ENCODE peak calls at places on chromosomes 5 and 9, in eight cellular contexts. O, I, L, Z, X, T, G and R are unnamed samples.
A peak's percentile ranks its signal among the peaks of the same experiment; 100 is the strongest.

GRCh38 chr5:149636861-149637246 is 55.6 kb downstream of the ARHGEF37 start:
- DNase-seq in O (no peak), I (no peak), L (peak; percentile 87), Z (no peak), X (peak; percentile 90), T (no peak), G (peak; percentile 52), R (peak; percentile 77)

GRCh38 chr9:131732636-131733340 is 7.1 kb downstream of the RAPGEF1 start:
- DNase-seq in O (no peak), I (no peak), L (no peak), Z (no peak), X (no peak), T (no peak), G (no peak), R (peak; percentile 37)

GRCh38 chr9:93468763-93469456 is 15.5 kb upstream of the FAM120AOS start:
- DNase-seq in O (no peak), I (no peak), L (no peak), Z (no peak), X (peak; percentile 71), T (no peak), G (peak; percentile 29), R (no peak)

GRCh38 chr5:126651013-126651577 is 50.3 kb downstream of the PHAX start:
- DNase-seq in O (no peak), I (no peak), L (no peak), Z (no peak), X (no peak), T (no peak), G (no peak), R (no peak)

GRCh38 chr9:30075451-30076199 is 2308.8 kb upstream of the ACO1 start:
- DNase-seq in O (no peak), I (no peak), L (no peak), Z (no peak), X (no peak), T (no peak), G (no peak), R (peak; percentile 4)

GRCh38 chr9:126663661-126664072 is 49.9 kb downstream of the LMX1B start:
- DNase-seq in O (peak; percentile 38), I (no peak), L (peak; percentile 60), Z (no peak), X (no peak), T (no peak), G (no peak), R (peak; percentile 32)

GRCh38 chr9:12739014-12739413 is 35.8 kb upstream of the LURAP1L start:
- DNase-seq in O (no peak), I (no peak), L (no peak), Z (no peak), X (no peak), T (no peak), G (peak; percentile 63), R (no peak)

GRCh38 chr9:82604947-82605656 is 457.8 kb downstream of the RASEF start:
- DNase-seq in O (no peak), I (peak; percentile 25), L (no peak), Z (no peak), X (no peak), T (no peak), G (peak; percentile 56), R (no peak)

GRCh38 chr5:150376799-150377771 is 19.6 kb downstream of the TCOF1 start:
- DNase-seq in O (no peak), I (no peak), L (no peak), Z (no peak), X (no peak), T (no peak), G (peak; percentile 62), R (no peak)

GRCh38 chr9:70120834-70121510 is 77.3 kb downstream of the MAMDC2 start:
- DNase-seq in O (peak; percentile 84), I (peak; percentile 54), L (peak; percentile 66), Z (peak; percentile 85), X (peak; percentile 30), T (peak; percentile 67), G (peak; percentile 99), R (peak; percentile 25)

GRCh38 chr9:6896562-6896961 is 138.8 kb downstream of the KDM4C start:
- DNase-seq in O (no peak), I (no peak), L (no peak), Z (no peak), X (no peak), T (no peak), G (peak; percentile 17), R (no peak)

GRCh38 chr5:137101544-137101943 is 397.6 kb downstream of the SPOCK1 start:
- DNase-seq in O (no peak), I (no peak), L (no peak), Z (no peak), X (no peak), T (no peak), G (peak; percentile 33), R (no peak)

GRCh38 chr5:13574634-13575033 is 369.9 kb downstream of the DNAH5 start:
- DNase-seq in O (no peak), I (no peak), L (no peak), Z (no peak), X (no peak), T (no peak), G (peak; percentile 11), R (no peak)

GRCh38 chr9:122349201-122349600 is 21.6 kb upstream of the PTGS1 start:
- DNase-seq in O (no peak), I (no peak), L (no peak), Z (no peak), X (no peak), T (no peak), G (no peak), R (no peak)
- H3K27me3 ChIP-seq in O (no peaks in the 10 kb centered on the region), I (no peaks in the 10 kb centered on the region), L (peaks cover 14% of the 10 kb centered on the region), Z (no peaks in the 10 kb centered on the region), X (no peaks in the 10 kb centered on the region), T (no peaks in the 10 kb centered on the region), G (no peaks in the 10 kb centered on the region), R (no peaks in the 10 kb centered on the region)

DNA sequence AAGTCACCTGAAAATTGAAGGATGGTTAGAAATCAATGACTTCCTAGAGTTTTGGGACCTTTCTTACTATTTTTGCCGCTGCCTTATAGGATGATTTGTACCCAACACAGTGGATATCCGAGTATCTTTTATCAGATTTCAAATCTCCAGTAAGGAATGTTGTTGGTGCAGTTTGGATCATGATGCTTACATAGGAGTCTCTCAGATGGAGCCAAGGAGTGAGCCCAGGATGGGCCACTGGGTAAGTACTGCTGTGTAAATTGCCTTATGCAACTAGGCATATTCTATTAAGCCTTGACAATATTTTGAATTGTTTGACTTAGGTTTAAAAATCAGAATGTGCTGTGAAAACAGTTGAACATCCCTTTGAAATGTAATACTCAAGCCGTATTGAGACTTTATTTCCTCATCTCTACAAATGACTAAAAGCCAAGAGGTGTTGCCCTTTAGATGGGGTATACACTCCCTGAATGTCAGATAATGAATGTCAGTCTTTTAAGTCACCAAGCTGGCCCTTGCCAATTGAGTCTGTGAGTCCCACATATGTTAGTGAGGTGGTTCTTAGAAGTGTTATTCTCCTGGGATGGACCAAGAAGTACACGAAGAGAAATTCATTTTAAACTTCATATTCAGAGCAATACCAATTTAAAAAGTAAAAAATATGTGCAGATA is 271.8 kb upstream of the CTNND2 start:
- DNase-seq in O (no peak), I (no peak), L (no peak), Z (no peak), X (no peak), T (no peak), G (no peak), R (no peak)
- H3K4me3 ChIP-seq in O (no peak overlapping the region), I (no peak overlapping the region), L (no peak overlapping the region), Z (no peak overlapping the region), X (no peak overlapping the region), T (no peak overlapping the region), G (no peak overlapping the region), R (no peak overlapping the region)

GRCh38 chr5:142313275-142313674 is 11.5 kb downstream of the SPRY4 start:
- DNase-seq in O (no peak), I (no peak), L (no peak), Z (no peak), X (no peak), T (no peak), G (no peak), R (no peak)

GRCh38 chr5:142314606-142315005 is 10.2 kb downstream of the SPRY4 start:
- DNase-seq in O (no peak), I (no peak), L (no peak), Z (no peak), X (no peak), T (no peak), G (no peak), R (no peak)

GRCh38 chr5:142314129-142314528 is 10.7 kb downstream of the SPRY4 start:
- DNase-seq in O (no peak), I (no peak), L (no peak), Z (no peak), X (no peak), T (no peak), G (no peak), R (no peak)

GRCh38 chr5:142312399-142312798 is 12.4 kb downstream of the SPRY4 start:
- DNase-seq in O (no peak), I (no peak), L (no peak), Z (no peak), X (no peak), T (no peak), G (no peak), R (no peak)

GRCh38 chr5:142313693-142314092 is 11.1 kb downstream of the SPRY4 start:
- DNase-seq in O (no peak), I (no peak), L (no peak), Z (no peak), X (no peak), T (no peak), G (no peak), R (no peak)
- H3K4me1 ChIP-seq in O (peaks cover 29% of the 10 kb centered on the region), I (peaks cover 57% of the 10 kb centered on the region), L (peaks cover 79% of the 10 kb centered on the region), Z (peaks cover 18% of the 10 kb centered on the region), X (no peaks in the 10 kb centered on the region), T (no peaks in the 10 kb centered on the region), G (peaks cover 48% of the 10 kb centered on the region), R (peaks cover 16% of the 10 kb centered on the region)

GRCh38 chr5:146339715-146340259 is 1.1 kb downstream of the POU4F3 start:
- DNase-seq in O (no peak), I (no peak), L (no peak), Z (no peak), X (no peak), T (no peak), G (no peak), R (no peak)
- H3K27me3 ChIP-seq in O (no peaks in the 10 kb centered on the region), I (peaks cover 94% of the 10 kb centered on the region), L (peaks cover 98% of the 10 kb centered on the region), Z (peaks cover 98% of the 10 kb centered on the region), X (peaks cover 84% of the 10 kb centered on the region), T (peaks cover 86% of the 10 kb centered on the region), G (peaks cover 71% of the 10 kb centered on the region), R (no peaks in the 10 kb centered on the region)